ENCODE peak calls at places on chromosomes 2 and 18, in eight cellular contexts. T is Right ventricle myocardium superior; X is activated T-cell treated with anti-CD3 and anti-CD28 coated beads, Interleukin-2, amount 50 U/mL, for 48 hours; Y is Daoy; S is AG04449; M is mucosa of descending colon; J is GM04504; U is neural crest cell. K is an unnamed sample.

GRCh38 chr18:51537487-51537886 is 340.0 kb upstream of the MEX3C start:
- DNase-seq in T (peak; percentile 52), X (no peak), Y (no peak), S (no peak), M (peak; percentile 6), J (no peak), U (peak; percentile 29), K (no peak)

GRCh38 chr2:236545814-236546480 is 23.7 kb upstream of the ACKR3 start:
- DNase-seq in T (no peak), X (no peak), Y (no peak), S (no peak), M (peak; percentile 33), J (no peak), U (no peak), K (no peak)

GRCh38 chr2:229043681-229044080 is 227.4 kb downstream of the PID1 start:
- DNase-seq in T (no peak), X (no peak), Y (no peak), S (no peak), M (no peak), J (no peak), U (no peak), K (no peak)

GRCh38 chr2:118040889-118041288 is 27.0 kb upstream of the CCDC93 start:
- DNase-seq in T (no peak), X (no peak), Y (no peak), S (no peak), M (no peak), J (no peak), U (no peak), K (no peak)

GRCh38 chr18:22933206-22933957 is at the start of gene RBBP8:
- DNase-seq in T (peak; percentile 91), X (peak; percentile 91), Y (peak; percentile 89), S (no peak), M (peak; percentile 89), J (peak; percentile 40), U (peak; percentile 84), K (peak; percentile 74)

GRCh38 chr18:48884306-48885235 is 66.2 kb downstream of the SMAD7 start:
- DNase-seq in T (peak; percentile 33), X (no peak), Y (no peak), S (no peak), M (no peak), J (no peak), U (no peak), K (no peak)

GRCh38 chr2:119376810-119377209 is 10.0 kb downstream of the DBI start:
- DNase-seq in T (no peak), X (no peak), Y (no peak), S (no peak), M (no peak), J (no peak), U (no peak), K (no peak)

GRCh38 chr2:6580982-6581381 is 284.7 kb downstream of the CMPK2 start:
- DNase-seq in T (no peak), X (no peak), Y (no peak), S (peak; percentile 40), M (no peak), J (no peak), U (no peak), K (no peak)

K was measured in NCI-H524.